ENCODE peak calls at places on chromosomes 6 and 20, in eight cellular contexts. One of them, this sample, is unnamed.

GRCh38 chr6:80541886-80542285 is 435.4 kb downstream of the BCKDHB start:
- DNase-seq in GM23248: no peak
- DNase-seq in DMS53: no peak
- DNase-seq in NAMALWA: no peak
- DNase-seq in psoas muscle: no peak
- DNase-seq in LHCN-M2: peak; percentile 86
- DNase-seq in stimulated activated CD8-positive, alpha-beta memory T cell treated with anti-CD3 and anti-CD28 coated beads, Interleukin-2, amount 100 ng/mL, for 48 hours: no peak
- DNase-seq in iPS-NIHi11: no peak
- DNase-seq in this sample: no peak

GRCh38 chr6:111057074-111057752 is 30.1 kb upstream of the SLC16A10 start:
- DNase-seq in GM23248: peak; percentile 68
- DNase-seq in DMS53: peak; percentile 80
- DNase-seq in NAMALWA: peak; percentile 71
- DNase-seq in psoas muscle: no peak
- DNase-seq in LHCN-M2: peak; percentile 53
- DNase-seq in stimulated activated CD8-positive, alpha-beta memory T cell treated with anti-CD3 and anti-CD28 coated beads, Interleukin-2, amount 100 ng/mL, for 48 hours: no peak
- DNase-seq in iPS-NIHi11: peak; percentile 53
- DNase-seq in this sample: peak; percentile 50

GRCh38 chr6:109808837-109809236 is 117.7 kb downstream of the FIG4 start:
- DNase-seq in GM23248: no peak
- DNase-seq in DMS53: no peak
- DNase-seq in NAMALWA: no peak
- DNase-seq in psoas muscle: no peak
- DNase-seq in LHCN-M2: no peak
- DNase-seq in stimulated activated CD8-positive, alpha-beta memory T cell treated with anti-CD3 and anti-CD28 coated beads, Interleukin-2, amount 100 ng/mL, for 48 hours: no peak
- DNase-seq in iPS-NIHi11: no peak
- DNase-seq in this sample: no peak

GRCh38 chr6:148934534-148934933 is 187.7 kb downstream of the UST start:
- DNase-seq in GM23248: peak; percentile 83
- DNase-seq in DMS53: peak; percentile 42
- DNase-seq in NAMALWA: no peak
- DNase-seq in psoas muscle: peak; percentile 50
- DNase-seq in LHCN-M2: peak; percentile 53
- DNase-seq in stimulated activated CD8-positive, alpha-beta memory T cell treated with anti-CD3 and anti-CD28 coated beads, Interleukin-2, amount 100 ng/mL, for 48 hours: no peak
- DNase-seq in iPS-NIHi11: no peak
- DNase-seq in this sample: no peak

GRCh38 chr6:155224031-155224451 is 39.8 kb upstream of the CLDN20 start:
- DNase-seq in GM23248: peak; percentile 91
- DNase-seq in DMS53: no peak
- DNase-seq in NAMALWA: no peak
- DNase-seq in psoas muscle: no peak
- DNase-seq in LHCN-M2: peak; percentile 74
- DNase-seq in stimulated activated CD8-positive, alpha-beta memory T cell treated with anti-CD3 and anti-CD28 coated beads, Interleukin-2, amount 100 ng/mL, for 48 hours: peak; percentile 4
- DNase-seq in iPS-NIHi11: no peak
- DNase-seq in this sample: peak; percentile 73

GRCh38 chr6:148492654-148493290 is 150.1 kb downstream of the SASH1 start:
- DNase-seq in GM23248: peak; percentile 82
- DNase-seq in DMS53: no peak
- DNase-seq in NAMALWA: no peak
- DNase-seq in psoas muscle: no peak
- DNase-seq in LHCN-M2: no peak
- DNase-seq in stimulated activated CD8-positive, alpha-beta memory T cell treated with anti-CD3 and anti-CD28 coated beads, Interleukin-2, amount 100 ng/mL, for 48 hours: no peak
- DNase-seq in iPS-NIHi11: no peak
- DNase-seq in this sample: no peak

GRCh38 chr20:722822-723644 is 45.3 kb downstream of the SLC52A3 start:
- DNase-seq in GM23248: no peak
- DNase-seq in DMS53: no peak
- DNase-seq in NAMALWA: no peak
- DNase-seq in psoas muscle: no peak
- DNase-seq in LHCN-M2: no peak
- DNase-seq in stimulated activated CD8-positive, alpha-beta memory T cell treated with anti-CD3 and anti-CD28 coated beads, Interleukin-2, amount 100 ng/mL, for 48 hours: no peak
- DNase-seq in iPS-NIHi11: no peak
- DNase-seq in this sample: no peak

GRCh38 chr20:34110025-34111013 is 1.7 kb downstream of the EIF2S2 start:
- DNase-seq in GM23248: peak; percentile 38
- DNase-seq in DMS53: no peak
- DNase-seq in NAMALWA: peak; percentile 17
- DNase-seq in psoas muscle: no peak
- DNase-seq in LHCN-M2: peak; percentile 5
- DNase-seq in stimulated activated CD8-positive, alpha-beta memory T cell treated with anti-CD3 and anti-CD28 coated beads, Interleukin-2, amount 100 ng/mL, for 48 hours: no peak
- DNase-seq in iPS-NIHi11: no peak
- DNase-seq in this sample: no peak

This sample was measured in HCT116.